ENCODE peak calls at places on chromosomes 3 and 15, in six cellular contexts. M is spleen, X is adrenal gland, L is breast epithelium, B is sigmoid colon, C is osteoblast. A is an unnamed sample. For H3K27me3 and H3K4me1, the result is how much of the 10 kb centered on the place peaks cover.

GRCh38 chr3:190605385-190605784 is 91.5 kb downstream of the IL1RAP start:
- DNase-seq in M (no peak), X (no peak), L (no peak), B (no peak), C (no peak), A (no peak)

GRCh38 chr3:39978293-39978692 is 168.9 kb downstream of the MYRIP start:
- DNase-seq in M (no peak), X (peak), L (no peak), B (no peak), C (no peak), A (no peak)

GRCh38 chr15:87144775-87145174 is 1065.1 kb downstream of the AGBL1 start:
- DNase-seq in M (no peak), X (no peak), L (no peak), B (no peak), C (no peak), A (no peak)

GRCh38 chr3:111627092-111627491 is 31.9 kb upstream of the ZBED2 start:
- DNase-seq in M (no peak), X (no peak), L (no peak), B (no peak), C (no peak), A (no peak)

GRCh38 chr15:73851679-73852078 is 21.7 kb upstream of the TBC1D21 start:
- DNase-seq in M (no peak), X (peak), L (no peak), B (no peak), C (no peak), A (no peak)

GRCh38 chr3:133040696-133041523 is 2.7 kb downstream of the TMEM108 start:
- DNase-seq in M (no peak), X (peak), L (peak), B (peak), C (peak), A (peak)

GRCh38 chr3:64083588-64083974 is 60.3 kb upstream of the PSMD6 start:
- DNase-seq in M (no peak), X (no peak), L (no peak), B (no peak), C (no peak), A (no peak)

GRCh38 chr3:139202226-139202958 is 141.4 kb upstream of the MRPS22 start:
- DNase-seq in M (no peak), X (no peak), L (no peak), B (no peak), C (no peak), A (no peak)

GRCh38 chr15:100863406-100864198 is 16.0 kb upstream of the ALDH1A3 start:
- DNase-seq in M (no peak), X (no peak), L (peak), B (peak), C (peak), A (no peak)

GRCh38 chr3:65344444-65344843 is 656.6 kb upstream of the ADAMTS9 start:
- DNase-seq in M (no peak), X (no peak), L (no peak), B (no peak), C (no peak), A (no peak)

GRCh38 chr3:65347166-65347565 is 659.4 kb upstream of the ADAMTS9 start:
- DNase-seq in M (no peak), X (no peak), L (no peak), B (no peak), C (no peak), A (no peak)

GRCh38 chr3:65343031-65343430 is 655.2 kb upstream of the ADAMTS9 start:
- DNase-seq in M (no peak), X (no peak), L (no peak), B (no peak), C (no peak), A (no peak)

GRCh38 chr3:65343736-65344135 is 655.9 kb upstream of the ADAMTS9 start:
- DNase-seq in M (no peak), X (no peak), L (no peak), B (no peak), C (no peak), A (no peak)

DNA sequence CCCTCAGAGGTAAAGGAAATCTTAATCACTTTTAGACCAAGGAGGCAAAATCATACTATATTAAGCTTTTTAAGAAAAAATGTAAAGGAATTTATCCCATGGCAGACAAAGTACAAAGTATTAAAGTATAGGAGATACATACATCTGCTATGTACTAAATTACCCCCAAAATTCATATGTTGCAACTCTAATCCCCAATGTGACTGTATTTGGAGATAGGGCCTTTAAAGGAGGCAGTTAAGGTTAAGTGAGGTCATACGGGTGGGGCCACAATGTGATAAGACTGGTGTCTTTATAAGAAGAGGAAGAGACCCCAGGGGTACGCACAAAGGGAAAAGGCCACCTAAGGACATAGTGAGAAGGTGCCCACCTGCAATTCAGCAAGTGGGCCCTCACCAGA is 657.0 kb upstream of the ADAMTS9 start:
- DNase-seq in M (no peak), X (no peak), L (no peak), B (no peak), C (no peak), A (no peak)
- TF ChIP-seq CTCF in M (no peak), X (no peak), L (no peak), B (no peak), C (no peak), A (no peak)

GRCh38 chr3:46888705-46889104 is 11.2 kb downstream of the PTH1R start:
- DNase-seq in M (no peak), X (no peak), L (no peak), B (no peak), C (no peak), A (no peak)
- H3K27me3 ChIP-seq in M (under half), X (under half), L (under half), B (under half), C (half or more), A (under half)

GRCh38 chr3:176041812-176042211 is 1155.5 kb downstream of the TBL1XR1 start:
- DNase-seq in M (no peak), X (no peak), L (no peak), B (no peak), C (no peak), A (no peak)
- H3K4me1 ChIP-seq in M (under half), X (under half), L (under half), B (under half), C (under half), A (under half)

DNA sequence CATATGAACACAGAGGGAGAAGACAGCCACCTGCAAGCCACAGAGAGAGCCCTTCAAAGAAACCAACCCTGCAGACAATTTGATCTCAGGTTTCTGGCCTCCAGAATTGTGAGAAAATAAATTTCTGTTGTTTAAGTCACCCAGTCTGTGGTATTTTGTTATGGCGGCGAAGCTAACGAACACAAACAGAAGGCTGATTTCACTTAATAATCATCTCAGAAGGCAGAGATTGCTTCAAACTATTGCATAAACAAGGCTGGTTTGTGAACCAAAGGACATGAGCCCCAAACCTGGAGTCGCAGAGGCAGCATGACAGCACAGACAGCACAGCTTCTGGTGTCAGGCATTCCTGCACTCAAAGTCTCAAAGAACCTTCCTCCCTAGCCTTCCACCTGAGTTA is 59.0 kb downstream of the CCNL1 start:
- DNase-seq in M (no peak), X (no peak), L (no peak), B (no peak), C (no peak), A (no peak)
- TF ChIP-seq CTCF in M (no peak), X (no peak), L (no peak), B (no peak), C (no peak), A (no peak)

GRCh38 chr3:13138566-13139145 is 65.4 kb upstream of the IQSEC1 start:
- DNase-seq in M (no peak), X (no peak), L (no peak), B (no peak), C (no peak), A (no peak)

GRCh38 chr3:13135811-13136321 is 62.6 kb upstream of the IQSEC1 start:
- DNase-seq in M (peak), X (peak), L (no peak), B (peak), C (peak), A (no peak)

GRCh38 chr3:13139471-13140065 is 66.3 kb upstream of the IQSEC1 start:
- DNase-seq in M (peak), X (no peak), L (no peak), B (no peak), C (peak), A (no peak)

GRCh38 chr3:13136426-13136825 is 63.2 kb upstream of the IQSEC1 start:
- DNase-seq in M (no peak), X (no peak), L (no peak), B (no peak), C (peak), A (no peak)

DNA sequence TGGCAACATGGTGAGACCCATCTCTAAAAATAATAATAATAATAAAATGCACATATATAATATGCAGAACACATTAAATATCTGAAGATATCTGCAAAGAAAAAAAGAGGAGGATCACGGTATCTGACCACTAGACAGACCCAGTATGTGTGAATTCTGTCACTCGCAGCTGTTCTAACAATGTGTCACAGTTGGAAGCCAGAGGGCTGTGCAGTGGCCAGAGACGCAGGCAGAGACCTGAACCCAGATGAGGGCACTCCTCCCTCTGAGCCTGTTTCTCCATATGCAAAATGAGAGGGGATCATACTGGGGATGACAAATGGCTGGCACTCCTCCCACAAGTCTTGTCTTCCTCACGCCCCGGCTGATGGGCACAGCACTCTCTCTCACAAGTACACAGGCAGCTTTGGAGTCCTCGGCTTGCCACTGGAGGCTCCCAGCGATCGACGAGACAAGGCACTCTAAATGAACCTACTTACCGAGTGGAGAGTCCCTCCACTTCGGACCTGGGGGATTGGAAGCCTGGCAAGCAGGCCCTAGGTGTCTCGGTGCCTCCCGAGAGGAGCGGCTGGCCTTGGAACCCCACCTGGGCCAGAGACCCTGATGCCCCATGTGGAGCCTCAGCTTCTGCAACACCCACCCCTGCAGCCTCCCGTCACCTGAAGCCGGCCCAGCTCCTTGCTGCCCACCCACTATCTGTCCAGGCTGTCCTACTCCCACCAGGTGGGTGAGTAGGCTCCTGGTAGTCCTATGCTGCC is 64.8 kb upstream of the IQSEC1 start:
- DNase-seq in M (peak), X (no peak), L (no peak), B (peak), C (peak), A (no peak)
- H3K27me3 ChIP-seq in M (under half), X (under half), L (under half), B (under half), C (under half), A (under half)

GRCh38 chr15:67126551-67127333 is 61.3 kb downstream of the SMAD3 start:
- DNase-seq in M (peak), X (no peak), L (no peak), B (no peak), C (no peak), A (no peak)
- H3K4me1 ChIP-seq in M (half or more), X (under half), L (under half), B (under half), C (half or more), A (under half)

GRCh38 chr3:184240384-184241140 is 8.2 kb downstream of the ALG3 start:
- DNase-seq in M (peak), X (no peak), L (no peak), B (no peak), C (peak), A (no peak)
- TF ChIP-seq CTCF in M (no peak), X (no peak), L (no peak), B (no peak), C (no peak), A (no peak)

GRCh38 chr15:96334017-96334704 is 3.7 kb downstream of the NR2F2 start:
- DNase-seq in M (no peak), X (peak), L (no peak), B (no peak), C (peak), A (peak)
- H3K27me3 ChIP-seq in M (under half), X (under half), L (under half), B (under half), C (under half), A (under half)